ENCODE peak calls at places on chromosomes 3 and 15, in six cellular contexts. P is neuronal stem cell, V is H1, H is mesenchymal stem cell, Q is IMR-90, K is trophoblast cell. T is an unnamed sample.

GRCh38 chr3:119636194-119636593 is 24.2 kb downstream of the POPDC2 start:
- DNase-seq in P (no peak), V (no peak), H (peak), Q (peak), K (no peak), T (no peak)

GRCh38 chr3:128144512-128144911 is 8.8 kb upstream of the EEFSEC start:
- DNase-seq in P (no peak), V (peak), H (no peak), Q (no peak), K (no peak), T (no peak)

GRCh38 chr3:661356-661755 is 431.5 kb upstream of the CNTN6 start:
- DNase-seq in P (no peak), V (no peak), H (no peak), Q (no peak), K (no peak), T (no peak)

GRCh38 chr15:59492389-59493377 is 54.7 kb downstream of the FAM81A start:
- DNase-seq in P (peak), V (peak), H (peak), Q (peak), K (peak), T (peak)

GRCh38 chr3:79405183-79405582 is 362.6 kb downstream of the ROBO1 start:
- DNase-seq in P (no peak), V (no peak), H (no peak), Q (no peak), K (no peak), T (no peak)

GRCh38 chr3:167032267-167032876 is 347.7 kb downstream of the ZBBX start:
- DNase-seq in P (peak), V (no peak), H (peak), Q (peak), K (peak), T (no peak)

GRCh38 chr3:54159917-54160316 is 37.6 kb downstream of the CACNA2D3 start:
- DNase-seq in P (no peak), V (no peak), H (no peak), Q (no peak), K (no peak), T (no peak)

GRCh38 chr3:138042043-138042442 is 32.1 kb downstream of the CLDN18 start:
- DNase-seq in P (no peak), V (no peak), H (peak), Q (peak), K (no peak), T (no peak)

GRCh38 chr15:98160236-98160635 is 199.7 kb downstream of the ARRDC4 start:
- DNase-seq in P (no peak), V (no peak), H (no peak), Q (no peak), K (no peak), T (no peak)

GRCh38 chr15:37099321-37100108 is 834 bp downstream of the MEIS2 start:
- DNase-seq in P (peak), V (no peak), H (peak), Q (peak), K (peak), T (no peak)

GRCh38 chr3:12471228-12471627 is 13.1 kb upstream of the TSEN2 start:
- DNase-seq in P (no peak), V (no peak), H (no peak), Q (no peak), K (no peak), T (no peak)

GRCh38 chr3:171333784-171334464 is 126.3 kb downstream of the TNIK start:
- DNase-seq in P (no peak), V (no peak), H (no peak), Q (no peak), K (no peak), T (no peak)

GRCh38 chr3:110343376-110343775 is 728.2 kb upstream of the NECTIN3 start:
- DNase-seq in P (peak), V (no peak), H (peak), Q (peak), K (no peak), T (no peak)

GRCh38 chr15:101242160-101242998 is 9.5 kb downstream of the CHSY1 start:
- DNase-seq in P (no peak), V (no peak), H (peak), Q (peak), K (no peak), T (no peak)

GRCh38 chr15:80455051-80455648 is 51.0 kb downstream of the ARNT2 start:
- DNase-seq in P (no peak), V (no peak), H (no peak), Q (peak), K (peak), T (no peak)

GRCh38 chr3:64084640-64085039 is 61.3 kb upstream of the PSMD6 start:
- DNase-seq in P (no peak), V (no peak), H (peak), Q (peak), K (peak), T (no peak)

GRCh38 chr15:51312754-51313390 is 25.5 kb downstream of the CYP19A1 start:
- DNase-seq in P (no peak), V (no peak), H (no peak), Q (peak), K (no peak), T (no peak)

GRCh38 chr15:63453181-63453905 is 51.0 kb upstream of the USP3 start:
- DNase-seq in P (no peak), V (no peak), H (no peak), Q (no peak), K (no peak), T (no peak)

GRCh38 chr15:72319360-72319984 is 485 bp downstream of the CELF6 start:
- DNase-seq in P (peak), V (peak), H (peak), Q (peak), K (peak), T (peak)

GRCh38 chr3:42780892-42781700 is 8.0 kb upstream of the CCDC13 start:
- DNase-seq in P (peak), V (no peak), H (peak), Q (peak), K (peak), T (no peak)

GRCh38 chr3:182626484-182627467 is 166.5 kb upstream of the ATP11B start:
- DNase-seq in P (no peak), V (no peak), H (no peak), Q (no peak), K (no peak), T (no peak)

GRCh38 chr15:48447058-48447457 is 115.8 kb downstream of the DUT start:
- DNase-seq in P (no peak), V (no peak), H (no peak), Q (no peak), K (no peak), T (no peak)

GRCh38 chr3:197082871-197083270 is 53.3 kb upstream of the MELTF start:
- DNase-seq in P (no peak), V (no peak), H (no peak), Q (peak), K (no peak), T (no peak)

GRCh38 chr3:72776-73175 is 123.8 kb upstream of the CHL1 start:
- DNase-seq in P (no peak), V (no peak), H (no peak), Q (no peak), K (no peak), T (no peak)

GRCh38 chr3:85110393-85110792 is 151.6 kb downstream of the CADM2 start:
- DNase-seq in P (no peak), V (no peak), H (no peak), Q (no peak), K (no peak), T (no peak)

GRCh38 chr15:83365370-83365938 is 81.0 kb upstream of the BNC1 start:
- DNase-seq in P (no peak), V (peak), H (peak), Q (peak), K (peak), T (peak)

GRCh38 chr3:29267231-29267630 is 13.6 kb upstream of the RBMS3 start:
- DNase-seq in P (no peak), V (no peak), H (no peak), Q (no peak), K (no peak), T (no peak)

GRCh38 chr15:68379058-68379758 is 52.8 kb downstream of the ITGA11 start:
- DNase-seq in P (no peak), V (peak), H (no peak), Q (no peak), K (no peak), T (peak)

GRCh38 chr3:61589856-61590255 is 28.5 kb downstream of the PTPRG start:
- DNase-seq in P (no peak), V (no peak), H (peak), Q (peak), K (no peak), T (no peak)

GRCh38 chr3:79761441-79761840 is 6.4 kb downstream of the ROBO1 start:
- DNase-seq in P (no peak), V (no peak), H (no peak), Q (no peak), K (no peak), T (no peak)

GRCh38 chr3:31575448-31575847 is 42.7 kb downstream of the STT3B start:
- DNase-seq in P (no peak), V (no peak), H (no peak), Q (no peak), K (no peak), T (no peak)

GRCh38 chr3:17258823-17259436 is 374.2 kb downstream of the PLCL2 start:
- DNase-seq in P (peak), V (no peak), H (peak), Q (peak), K (peak), T (no peak)

GRCh38 chr15:57060799-57061198 is 142.4 kb downstream of the TCF12 start:
- DNase-seq in P (no peak), V (no peak), H (peak), Q (peak), K (peak), T (no peak)

GRCh38 chr15:33310481-33311311 is at the start of gene RYR3:
- DNase-seq in P (peak), V (peak), H (peak), Q (no peak), K (no peak), T (peak)

GRCh38 chr3:23601020-23601822 is 204.5 kb upstream of the UBE2E1 start:
- DNase-seq in P (no peak), V (no peak), H (peak), Q (peak), K (no peak), T (no peak)

GRCh38 chr15:58957101-58957973 is 23.9 kb upstream of the SLTM start:
- DNase-seq in P (peak), V (peak), H (peak), Q (peak), K (peak), T (peak)

GRCh38 chr15:31438601-31439265 is 112.1 kb downstream of the KLF13 start:
- DNase-seq in P (no peak), V (no peak), H (no peak), Q (no peak), K (no peak), T (no peak)

GRCh38 chr3:37154668-37155319 is 19.6 kb downstream of the LRRFIP2 start:
- DNase-seq in P (no peak), V (no peak), H (no peak), Q (no peak), K (no peak), T (no peak)

GRCh38 chr3:10875914-10876313 is 59.9 kb downstream of the SLC6A11 start:
- DNase-seq in P (no peak), V (no peak), H (no peak), Q (no peak), K (no peak), T (no peak)
- H2AK5ac ChIP-seq in P (no peak), V (no peak), H (no peak), Q (no peak), K (no peak), T (no peak)

GRCh38 chr3:81962396-81962795 is 201.0 kb upstream of the GBE1 start:
- DNase-seq in P (no peak), V (no peak), H (no peak), Q (no peak), K (no peak), T (no peak)

GRCh38 chr3:81955908-81956307 is 194.5 kb upstream of the GBE1 start:
- DNase-seq in P (no peak), V (no peak), H (no peak), Q (no peak), K (no peak), T (no peak)

DNA sequence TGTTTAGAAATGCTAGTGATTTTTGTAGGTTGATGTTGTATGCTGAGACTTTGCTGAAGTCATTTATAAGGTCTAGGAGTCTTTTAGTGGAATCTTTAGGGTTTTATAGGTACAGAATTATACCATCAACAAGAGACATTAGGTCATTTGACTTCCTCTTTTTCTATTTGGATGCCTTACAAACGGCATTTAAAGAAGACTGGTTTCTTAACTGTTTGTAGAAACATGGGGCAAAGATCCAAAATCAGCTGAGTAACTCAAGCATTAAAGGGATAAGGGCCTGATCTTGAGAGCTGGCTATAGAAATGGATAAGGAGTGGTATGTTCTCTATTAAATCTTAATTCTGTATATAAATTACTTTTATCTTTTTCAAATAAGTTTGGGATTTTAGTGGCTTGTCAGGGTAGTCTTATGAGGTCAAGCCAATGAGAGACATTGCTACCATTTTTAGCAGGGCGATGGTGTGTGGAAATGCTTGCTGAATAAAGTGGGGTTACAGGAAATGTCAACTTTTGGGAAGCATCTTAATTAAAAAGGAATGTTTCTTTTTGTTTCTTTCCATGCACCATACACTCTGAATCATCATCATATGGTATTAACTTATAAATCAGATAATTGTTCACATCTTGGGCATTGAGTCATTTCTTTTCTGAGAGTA is 197.7 kb upstream of the GBE1 start:
- DNase-seq in P (no peak), V (no peak), H (no peak), Q (no peak), K (no peak), T (no peak)
- H3K14ac ChIP-seq in P (no peak), V (no peak), H (no peak), Q (no peak), K (no peak), T (no peak)

DNA sequence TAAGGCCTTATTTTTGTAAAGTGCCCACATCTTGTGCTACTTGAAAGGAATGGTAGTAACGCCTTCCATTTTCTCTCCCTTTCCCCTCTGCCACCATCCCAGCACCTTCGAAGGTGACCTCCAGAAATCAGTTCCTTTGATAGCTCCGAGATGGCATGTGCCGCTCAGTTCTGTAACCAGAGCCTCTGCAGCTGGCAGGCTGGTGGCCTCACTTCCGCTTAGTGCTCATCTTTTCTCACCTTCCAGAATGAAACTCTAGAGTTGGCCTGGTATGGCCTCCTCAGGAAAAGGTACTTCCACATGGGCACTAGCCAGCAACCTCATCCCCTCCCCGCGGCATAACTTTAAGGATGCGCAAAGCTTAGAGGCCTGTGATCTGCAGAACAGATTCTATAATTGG is 38.8 kb downstream of the ETV5 start:
- DNase-seq in P (no peak), V (no peak), H (no peak), Q (no peak), K (no peak), T (no peak)
- H3K9ac ChIP-seq in P (no peak), V (no peak), H (no peak), Q (no peak), K (no peak), T (no peak)

DNA sequence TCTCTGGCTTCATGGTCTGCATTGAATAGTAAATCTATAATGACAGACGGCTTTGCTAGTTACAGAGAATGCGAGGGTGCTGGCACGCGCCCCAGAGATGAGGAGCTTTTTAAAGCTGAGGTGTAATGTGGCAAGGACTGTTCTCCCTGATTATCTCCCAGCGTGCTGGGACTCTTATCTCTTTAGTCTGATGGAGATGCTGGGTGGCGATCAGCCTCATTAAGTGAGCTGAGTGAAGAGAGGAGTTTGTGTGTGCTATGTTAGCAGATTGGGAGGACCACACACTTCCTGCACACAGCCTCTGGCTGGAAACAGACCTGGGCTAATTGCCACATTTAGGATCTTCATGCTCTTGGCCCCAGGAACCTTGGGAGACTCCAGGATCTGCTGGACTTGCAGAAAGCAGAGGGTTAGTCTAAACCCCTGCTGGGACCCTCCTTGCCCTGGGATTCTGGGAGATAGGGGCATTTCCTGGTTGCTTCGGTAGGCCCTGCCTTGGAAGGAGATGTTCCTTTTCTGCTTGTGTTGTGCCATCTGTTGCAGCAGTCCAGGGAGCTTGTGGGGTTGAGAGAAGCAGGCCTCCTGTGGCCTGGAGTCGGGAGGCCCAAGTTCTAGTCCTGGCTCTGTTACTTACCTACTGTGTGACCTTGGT is 15.0 kb downstream of the PDIA5 start:
- DNase-seq in P (no peak), V (no peak), H (peak), Q (no peak), K (no peak), T (no peak)
- H2AK5ac ChIP-seq in P (no peak), V (no peak), H (peak), Q (peak), K (no peak), T (no peak)

GRCh38 chr15:66673410-66674322 is 28.4 kb upstream of the SMAD6 start:
- DNase-seq in P (peak), V (peak), H (peak), Q (no peak), K (no peak), T (peak)
- H3K14ac ChIP-seq in P (no peak), V (no peak), H (no peak), Q (no peak), K (no peak), T (peak)